ENCODE peak calls at places on chromosomes 11 and 22, in four cellular contexts. One of them, this sample, is unnamed.

GRCh38 chr22:25564320-25564978 is at the start of gene GRK3:
- DNase-seq in GM18507: peak
- DNase-seq in T-cell: peak
- DNase-seq in mucosa of descending colon: peak
- DNase-seq in this sample: no peak

GRCh38 chr11:128840783-128841182 is 26.3 kb downstream of the KCNJ1 start:
- DNase-seq in GM18507: no peak
- DNase-seq in T-cell: no peak
- DNase-seq in mucosa of descending colon: no peak
- DNase-seq in this sample: no peak

GRCh38 chr22:41360126-41360525 is 21.6 kb upstream of the TEF start:
- DNase-seq in GM18507: no peak
- DNase-seq in T-cell: no peak
- DNase-seq in mucosa of descending colon: no peak
- DNase-seq in this sample: no peak

GRCh38 chr11:1304376-1304775 is 5.1 kb downstream of the TOLLIP start:
- DNase-seq in GM18507: no peak
- DNase-seq in T-cell: no peak
- DNase-seq in mucosa of descending colon: peak
- DNase-seq in this sample: no peak

GRCh38 chr11:9759519-9760179 is 95.8 kb downstream of the SWAP70 start:
- DNase-seq in GM18507: peak
- DNase-seq in T-cell: peak
- DNase-seq in mucosa of descending colon: peak
- DNase-seq in this sample: peak

GRCh38 chr22:44436656-44437492 is 61.2 kb downstream of the RTL6 start:
- DNase-seq in GM18507: no peak
- DNase-seq in T-cell: no peak
- DNase-seq in mucosa of descending colon: no peak
- DNase-seq in this sample: no peak

GRCh38 chr11:86673872-86674750 is 1.7 kb upstream of the ME3 start:
- DNase-seq in GM18507: no peak
- DNase-seq in T-cell: no peak
- DNase-seq in mucosa of descending colon: peak
- DNase-seq in this sample: no peak

GRCh38 chr11:76854709-76855108 is 6.0 kb upstream of the ACER3 start:
- DNase-seq in GM18507: no peak
- DNase-seq in T-cell: no peak
- DNase-seq in mucosa of descending colon: no peak
- DNase-seq in this sample: no peak

GRCh38 chr11:78659326-78660319 is 85.0 kb upstream of the NARS2 start:
- DNase-seq in GM18507: no peak
- DNase-seq in T-cell: no peak
- DNase-seq in mucosa of descending colon: no peak
- DNase-seq in this sample: no peak

GRCh38 chr22:39504071-39504470 is 2.0 kb downstream of the MIEF1 start:
- DNase-seq in GM18507: no peak
- DNase-seq in T-cell: no peak
- DNase-seq in mucosa of descending colon: no peak
- DNase-seq in this sample: no peak

GRCh38 chr11:31487848-31488247 is 21.6 kb downstream of the IMMP1L start:
- DNase-seq in GM18507: no peak
- DNase-seq in T-cell: no peak
- DNase-seq in mucosa of descending colon: peak
- DNase-seq in this sample: no peak

GRCh38 chr11:66720223-66720898 is 8.7 kb downstream of the SPTBN2 start:
- DNase-seq in GM18507: no peak
- DNase-seq in T-cell: no peak
- DNase-seq in mucosa of descending colon: peak
- DNase-seq in this sample: no peak

GRCh38 chr11:105937331-105937730 is 84.7 kb downstream of the MSANTD4 start:
- DNase-seq in GM18507: no peak
- DNase-seq in T-cell: no peak
- DNase-seq in mucosa of descending colon: no peak
- DNase-seq in this sample: no peak

GRCh38 chr11:71495286-71496090 is 31.6 kb upstream of the KRTAP5-7 start:
- DNase-seq in GM18507: no peak
- DNase-seq in T-cell: peak
- DNase-seq in mucosa of descending colon: no peak
- DNase-seq in this sample: no peak

This sample was measured in GM12878.